ENCODE peak calls at places on chromosome 1, in ten cellular contexts. One of them, this sample, is unnamed. For H3K4me1, the result is how much of the 10 kb centered on the place peaks cover.

GRCh38 chr1:239913141-239913585 is 178.5 kb upstream of the FMN2 start:
- DNase-seq in CD8-positive, alpha-beta memory T cell: no peak
- DNase-seq in MM.1S: peak
- DNase-seq in body of pancreas: no peak
- DNase-seq in CD8-positive, alpha-beta T cell: no peak
- DNase-seq in PC-9: no peak
- DNase-seq in astrocyte: no peak
- DNase-seq in ovary: no peak
- DNase-seq in psoas muscle: no peak
- DNase-seq in mammary epithelial cell: no peak
- DNase-seq in this sample: no peak

GRCh38 chr1:46153732-46154131 is 21.2 kb upstream of the TSPAN1 start:
- DNase-seq in psoas muscle: no peak
- DNase-seq in CD8-positive, alpha-beta T cell: no peak
- DNase-seq in astrocyte: no peak
- DNase-seq in ovary: no peak
- DNase-seq in CD8-positive, alpha-beta memory T cell: no peak
- DNase-seq in mammary epithelial cell: no peak
- DNase-seq in MM.1S: no peak
- DNase-seq in PC-9: no peak
- DNase-seq in body of pancreas: no peak
- DNase-seq in this sample: no peak

GRCh38 chr1:183733610-183734219 is 71.2 kb upstream of the RGL1 start:
- DNase-seq in astrocyte: no peak
- DNase-seq in body of pancreas: no peak
- DNase-seq in PC-9: no peak
- DNase-seq in mammary epithelial cell: no peak
- DNase-seq in MM.1S: no peak
- DNase-seq in ovary: no peak
- DNase-seq in psoas muscle: no peak
- DNase-seq in CD8-positive, alpha-beta memory T cell: no peak
- DNase-seq in CD8-positive, alpha-beta T cell: no peak
- DNase-seq in this sample: no peak

GRCh38 chr1:162929177-162929576 is 68.2 kb upstream of the CCDC190 start:
- DNase-seq in PC-9: no peak
- DNase-seq in CD8-positive, alpha-beta T cell: no peak
- DNase-seq in ovary: no peak
- DNase-seq in body of pancreas: no peak
- DNase-seq in astrocyte: no peak
- DNase-seq in psoas muscle: no peak
- DNase-seq in MM.1S: no peak
- DNase-seq in CD8-positive, alpha-beta memory T cell: no peak
- DNase-seq in mammary epithelial cell: no peak
- DNase-seq in this sample: no peak

GRCh38 chr1:71565267-71565666 is 484.4 kb upstream of the ZRANB2 start:
- DNase-seq in mammary epithelial cell: peak
- DNase-seq in MM.1S: peak
- DNase-seq in psoas muscle: peak
- DNase-seq in CD8-positive, alpha-beta T cell: no peak
- DNase-seq in body of pancreas: no peak
- DNase-seq in astrocyte: peak
- DNase-seq in ovary: no peak
- DNase-seq in PC-9: no peak
- DNase-seq in CD8-positive, alpha-beta memory T cell: no peak
- DNase-seq in this sample: no peak

GRCh38 chr1:207990455-207990854 is 79.5 kb upstream of the CD34 start:
- DNase-seq in PC-9: no peak
- DNase-seq in ovary: no peak
- DNase-seq in MM.1S: no peak
- DNase-seq in CD8-positive, alpha-beta T cell: no peak
- DNase-seq in astrocyte: no peak
- DNase-seq in body of pancreas: no peak
- DNase-seq in CD8-positive, alpha-beta memory T cell: no peak
- DNase-seq in mammary epithelial cell: no peak
- DNase-seq in psoas muscle: no peak
- DNase-seq in this sample: no peak

GRCh38 chr1:170010443-170010842 is 64.1 kb downstream of the KIFAP3 start:
- DNase-seq in PC-9: no peak
- DNase-seq in astrocyte: peak
- DNase-seq in MM.1S: peak
- DNase-seq in CD8-positive, alpha-beta T cell: no peak
- DNase-seq in psoas muscle: no peak
- DNase-seq in mammary epithelial cell: no peak
- DNase-seq in body of pancreas: peak
- DNase-seq in ovary: no peak
- DNase-seq in CD8-positive, alpha-beta memory T cell: no peak
- DNase-seq in this sample: no peak

GRCh38 chr1:19808351-19808750 is 6.7 kb downstream of the RNF186 start:
- DNase-seq in CD8-positive, alpha-beta T cell: no peak
- DNase-seq in mammary epithelial cell: no peak
- DNase-seq in CD8-positive, alpha-beta memory T cell: no peak
- DNase-seq in ovary: no peak
- DNase-seq in body of pancreas: no peak
- DNase-seq in MM.1S: no peak
- DNase-seq in astrocyte: no peak
- DNase-seq in psoas muscle: no peak
- DNase-seq in PC-9: no peak
- DNase-seq in this sample: no peak

GRCh38 chr1:246170574-246171261 is 336.4 kb downstream of the SMYD3 start:
- DNase-seq in astrocyte: no peak
- DNase-seq in body of pancreas: no peak
- DNase-seq in PC-9: no peak
- DNase-seq in CD8-positive, alpha-beta memory T cell: no peak
- DNase-seq in CD8-positive, alpha-beta T cell: no peak
- DNase-seq in ovary: no peak
- DNase-seq in MM.1S: no peak
- DNase-seq in psoas muscle: no peak
- DNase-seq in mammary epithelial cell: no peak
- DNase-seq in this sample: no peak

GRCh38 chr1:25068316-25068715 is 138.2 kb upstream of the RUNX3 start:
- DNase-seq in PC-9: no peak
- DNase-seq in ovary: no peak
- DNase-seq in mammary epithelial cell: no peak
- DNase-seq in body of pancreas: no peak
- DNase-seq in astrocyte: no peak
- DNase-seq in CD8-positive, alpha-beta memory T cell: no peak
- DNase-seq in MM.1S: no peak
- DNase-seq in psoas muscle: no peak
- DNase-seq in CD8-positive, alpha-beta T cell: no peak
- DNase-seq in this sample: no peak

GRCh38 chr1:58592521-58593134 is 15.6 kb upstream of the TACSTD2 start:
- DNase-seq in body of pancreas: peak
- DNase-seq in CD8-positive, alpha-beta memory T cell: no peak
- DNase-seq in CD8-positive, alpha-beta T cell: no peak
- DNase-seq in mammary epithelial cell: peak
- DNase-seq in astrocyte: peak
- DNase-seq in PC-9: peak
- DNase-seq in MM.1S: no peak
- DNase-seq in psoas muscle: peak
- DNase-seq in ovary: peak
- DNase-seq in this sample: no peak

GRCh38 chr1:243525085-243525487 is 269.2 kb downstream of the SDCCAG8 start:
- DNase-seq in mammary epithelial cell: peak
- DNase-seq in CD8-positive, alpha-beta T cell: no peak
- DNase-seq in psoas muscle: no peak
- DNase-seq in ovary: no peak
- DNase-seq in body of pancreas: no peak
- DNase-seq in PC-9: no peak
- DNase-seq in CD8-positive, alpha-beta memory T cell: no peak
- DNase-seq in astrocyte: peak
- DNase-seq in MM.1S: no peak
- DNase-seq in this sample: no peak

GRCh38 chr1:202938287-202938925 is 11.4 kb upstream of the KLHL12 start:
- DNase-seq in CD8-positive, alpha-beta memory T cell: no peak
- DNase-seq in mammary epithelial cell: no peak
- DNase-seq in CD8-positive, alpha-beta T cell: no peak
- DNase-seq in ovary: no peak
- DNase-seq in body of pancreas: no peak
- DNase-seq in MM.1S: no peak
- DNase-seq in PC-9: no peak
- DNase-seq in psoas muscle: no peak
- DNase-seq in astrocyte: no peak
- DNase-seq in this sample: no peak

GRCh38 chr1:2407991-2408275 is 4.4 kb downstream of the PEX10 start:
- DNase-seq in astrocyte: no peak
- DNase-seq in PC-9: no peak
- DNase-seq in CD8-positive, alpha-beta memory T cell: no peak
- DNase-seq in ovary: no peak
- DNase-seq in psoas muscle: no peak
- DNase-seq in MM.1S: no peak
- DNase-seq in CD8-positive, alpha-beta T cell: no peak
- DNase-seq in body of pancreas: no peak
- DNase-seq in mammary epithelial cell: no peak
- DNase-seq in this sample: no peak

GRCh38 chr1:198771562-198772153 is 132.8 kb downstream of the PTPRC start:
- DNase-seq in ovary: no peak
- DNase-seq in body of pancreas: no peak
- DNase-seq in astrocyte: peak
- DNase-seq in CD8-positive, alpha-beta memory T cell: no peak
- DNase-seq in MM.1S: peak
- DNase-seq in psoas muscle: no peak
- DNase-seq in mammary epithelial cell: no peak
- DNase-seq in CD8-positive, alpha-beta T cell: no peak
- DNase-seq in PC-9: no peak
- DNase-seq in this sample: no peak

GRCh38 chr1:66381626-66382275 is 152.2 kb upstream of the SGIP1 start:
- DNase-seq in body of pancreas: no peak
- DNase-seq in PC-9: no peak
- DNase-seq in CD8-positive, alpha-beta memory T cell: no peak
- DNase-seq in ovary: no peak
- DNase-seq in CD8-positive, alpha-beta T cell: no peak
- DNase-seq in mammary epithelial cell: no peak
- DNase-seq in astrocyte: no peak
- DNase-seq in psoas muscle: no peak
- DNase-seq in MM.1S: no peak
- DNase-seq in this sample: no peak

GRCh38 chr1:217889401-217889800 is 258.3 kb downstream of the SPATA17 start:
- DNase-seq in PC-9: no peak
- DNase-seq in CD8-positive, alpha-beta T cell: no peak
- DNase-seq in psoas muscle: no peak
- DNase-seq in CD8-positive, alpha-beta memory T cell: no peak
- DNase-seq in body of pancreas: no peak
- DNase-seq in MM.1S: no peak
- DNase-seq in mammary epithelial cell: no peak
- DNase-seq in astrocyte: no peak
- DNase-seq in ovary: no peak
- DNase-seq in this sample: no peak

GRCh38 chr1:42153598-42153995 is 387 bp downstream of the GUCA2B start:
- DNase-seq in PC-9: no peak
- DNase-seq in mammary epithelial cell: no peak
- DNase-seq in CD8-positive, alpha-beta T cell: no peak
- DNase-seq in MM.1S: no peak
- DNase-seq in body of pancreas: no peak
- DNase-seq in astrocyte: no peak
- DNase-seq in CD8-positive, alpha-beta memory T cell: no peak
- DNase-seq in psoas muscle: no peak
- DNase-seq in ovary: no peak
- DNase-seq in this sample: no peak

GRCh38 chr1:42155362-42155761 is 2.2 kb downstream of the GUCA2B start:
- DNase-seq in CD8-positive, alpha-beta memory T cell: no peak
- DNase-seq in ovary: no peak
- DNase-seq in body of pancreas: no peak
- DNase-seq in PC-9: no peak
- DNase-seq in psoas muscle: no peak
- DNase-seq in mammary epithelial cell: no peak
- DNase-seq in CD8-positive, alpha-beta T cell: no peak
- DNase-seq in MM.1S: no peak
- DNase-seq in astrocyte: no peak
- DNase-seq in this sample: no peak

GRCh38 chr1:42152119-42152518 is 1.1 kb upstream of the GUCA2B start:
- DNase-seq in CD8-positive, alpha-beta T cell: no peak
- DNase-seq in CD8-positive, alpha-beta memory T cell: no peak
- DNase-seq in astrocyte: no peak
- DNase-seq in PC-9: peak
- DNase-seq in psoas muscle: no peak
- DNase-seq in ovary: no peak
- DNase-seq in MM.1S: no peak
- DNase-seq in mammary epithelial cell: no peak
- DNase-seq in body of pancreas: peak
- DNase-seq in this sample: no peak

GRCh38 chr1:42154685-42155084 is 1.5 kb downstream of the GUCA2B start:
- DNase-seq in astrocyte: no peak
- DNase-seq in body of pancreas: no peak
- DNase-seq in CD8-positive, alpha-beta T cell: no peak
- DNase-seq in PC-9: no peak
- DNase-seq in CD8-positive, alpha-beta memory T cell: no peak
- DNase-seq in ovary: no peak
- DNase-seq in psoas muscle: no peak
- DNase-seq in mammary epithelial cell: no peak
- DNase-seq in MM.1S: no peak
- DNase-seq in this sample: no peak

GRCh38 chr1:42152907-42153597 is at the start of gene GUCA2B:
- DNase-seq in body of pancreas: peak
- DNase-seq in PC-9: no peak
- DNase-seq in astrocyte: no peak
- DNase-seq in psoas muscle: no peak
- DNase-seq in mammary epithelial cell: no peak
- DNase-seq in ovary: no peak
- DNase-seq in CD8-positive, alpha-beta T cell: no peak
- DNase-seq in MM.1S: no peak
- DNase-seq in CD8-positive, alpha-beta memory T cell: no peak
- DNase-seq in this sample: no peak
- H3K27ac ChIP-seq in body of pancreas: peak
- H3K27ac ChIP-seq in PC-9: no peak
- H3K27ac ChIP-seq in astrocyte: no peak
- H3K27ac ChIP-seq in psoas muscle: no peak
- H3K27ac ChIP-seq in mammary epithelial cell: no peak
- H3K27ac ChIP-seq in ovary: no peak
- H3K27ac ChIP-seq in CD8-positive, alpha-beta T cell: no peak
- H3K27ac ChIP-seq in MM.1S: no peak
- H3K27ac ChIP-seq in CD8-positive, alpha-beta memory T cell: no peak
- H3K27ac ChIP-seq in this sample: no peak

GRCh38 chr1:227766653-227767277 is 31.5 kb downstream of the SNAP47 start:
- DNase-seq in PC-9: no peak
- DNase-seq in psoas muscle: no peak
- DNase-seq in mammary epithelial cell: no peak
- DNase-seq in body of pancreas: no peak
- DNase-seq in CD8-positive, alpha-beta T cell: no peak
- DNase-seq in ovary: no peak
- DNase-seq in CD8-positive, alpha-beta memory T cell: no peak
- DNase-seq in MM.1S: no peak
- DNase-seq in astrocyte: no peak
- DNase-seq in this sample: no peak
- H3K4me1 ChIP-seq in PC-9: under half
- H3K4me1 ChIP-seq in psoas muscle: under half
- H3K4me1 ChIP-seq in mammary epithelial cell: under half
- H3K4me1 ChIP-seq in body of pancreas: under half
- H3K4me1 ChIP-seq in CD8-positive, alpha-beta T cell: half or more
- H3K4me1 ChIP-seq in ovary: under half
- H3K4me1 ChIP-seq in CD8-positive, alpha-beta memory T cell: half or more
- H3K4me1 ChIP-seq in MM.1S: under half
- H3K4me1 ChIP-seq in astrocyte: under half
- H3K4me1 ChIP-seq in this sample: half or more

GRCh38 chr1:160987359-160988062 is 32.9 kb upstream of the ITLN2 start:
- DNase-seq in psoas muscle: no peak
- DNase-seq in MM.1S: no peak
- DNase-seq in mammary epithelial cell: no peak
- DNase-seq in body of pancreas: no peak
- DNase-seq in astrocyte: no peak
- DNase-seq in ovary: no peak
- DNase-seq in CD8-positive, alpha-beta T cell: no peak
- DNase-seq in PC-9: no peak
- DNase-seq in CD8-positive, alpha-beta memory T cell: no peak
- DNase-seq in this sample: no peak
- H3K4me3 ChIP-seq in psoas muscle: no peak
- H3K4me3 ChIP-seq in MM.1S: no peak
- H3K4me3 ChIP-seq in mammary epithelial cell: no peak
- H3K4me3 ChIP-seq in body of pancreas: no peak
- H3K4me3 ChIP-seq in astrocyte: no peak
- H3K4me3 ChIP-seq in ovary: no peak
- H3K4me3 ChIP-seq in CD8-positive, alpha-beta T cell: no peak
- H3K4me3 ChIP-seq in PC-9: no peak
- H3K4me3 ChIP-seq in CD8-positive, alpha-beta memory T cell: no peak
- H3K4me3 ChIP-seq in this sample: no peak

GRCh38 chr1:35253941-35254340 is 14.6 kb upstream of the ZMYM4 start:
- DNase-seq in body of pancreas: no peak
- DNase-seq in PC-9: no peak
- DNase-seq in ovary: no peak
- DNase-seq in MM.1S: no peak
- DNase-seq in mammary epithelial cell: no peak
- DNase-seq in CD8-positive, alpha-beta T cell: no peak
- DNase-seq in psoas muscle: no peak
- DNase-seq in astrocyte: no peak
- DNase-seq in CD8-positive, alpha-beta memory T cell: no peak
- DNase-seq in this sample: no peak
- H3K27ac ChIP-seq in body of pancreas: no peak
- H3K27ac ChIP-seq in PC-9: no peak
- H3K27ac ChIP-seq in ovary: no peak
- H3K27ac ChIP-seq in MM.1S: no peak
- H3K27ac ChIP-seq in mammary epithelial cell: no peak
- H3K27ac ChIP-seq in CD8-positive, alpha-beta T cell: no peak
- H3K27ac ChIP-seq in psoas muscle: no peak
- H3K27ac ChIP-seq in astrocyte: no peak
- H3K27ac ChIP-seq in CD8-positive, alpha-beta memory T cell: no peak
- H3K27ac ChIP-seq in this sample: no peak